ENCODE peak calls at places on chromosome 1, in eight cellular contexts. W is choroid plexus epithelial cell, U is hepatocyte, H is Panc1, D is HFF-Myc, M is cardiac muscle cell, F is cardiac fibroblast, C is mammary epithelial cell. G is an unnamed sample.

GRCh38 chr1:118185083-118185899 is at the start of gene SPAG17:
- DNase-seq in H (no peak), U (peak), M (peak), C (peak), W (peak), D (peak), F (peak), G (peak)

GRCh38 chr1:228295981-228296380 is 88.1 kb downstream of the OBSCN start:
- DNase-seq in U (no peak), H (no peak), D (no peak), W (no peak), F (no peak), M (no peak), C (no peak), G (no peak)

GRCh38 chr1:100445565-100445964 is 92.4 kb upstream of the GPR88 start:
- DNase-seq in F (no peak), M (no peak), U (no peak), H (no peak), C (no peak), W (no peak), D (no peak), G (no peak)

GRCh38 chr1:172837816-172838680 is 179.1 kb downstream of the FASLG start:
- DNase-seq in U (no peak), C (peak), W (peak), M (no peak), D (no peak), F (no peak), H (no peak), G (peak)

GRCh38 chr1:70436617-70437236 is 25.7 kb downstream of the CTH start:
- DNase-seq in U (no peak), W (peak), F (peak), H (no peak), C (no peak), D (no peak), M (no peak), G (no peak)

GRCh38 chr1:85612704-85613361 is 32.3 kb downstream of the CCN1 start:
- DNase-seq in C (peak), F (peak), W (peak), U (peak), M (peak), D (no peak), H (peak), G (peak)

GRCh38 chr1:6006882-6007281 is 14.7 kb upstream of the NPHP4 start:
- DNase-seq in M (peak), D (no peak), C (no peak), H (no peak), U (no peak), F (no peak), W (no peak), G (no peak)

GRCh38 chr1:113903496-113904291 is 905 bp downstream of the AP4B1 start:
- DNase-seq in F (no peak), U (no peak), H (no peak), W (no peak), M (no peak), C (no peak), D (no peak), G (peak)

GRCh38 chr1:168280577-168280976 is at the start of gene TBX19:
- DNase-seq in D (no peak), U (no peak), C (no peak), M (no peak), W (no peak), F (no peak), H (no peak), G (no peak)

GRCh38 chr1:8134546-8135235 is 108.6 kb upstream of the ERRFI1 start:
- DNase-seq in C (no peak), D (no peak), W (peak), F (peak), M (no peak), U (no peak), H (no peak), G (no peak)

GRCh38 chr1:22900451-22900850 is 72.2 kb downstream of the LACTBL1 start:
- DNase-seq in H (no peak), C (no peak), W (no peak), M (no peak), F (no peak), U (no peak), D (no peak), G (no peak)

GRCh38 chr1:9827558-9828185 is 3.9 kb upstream of the CLSTN1 start:
- DNase-seq in H (no peak), F (no peak), C (no peak), W (peak), U (no peak), D (no peak), M (no peak), G (no peak)

GRCh38 chr1:27504588-27505419 is 14.8 kb upstream of the WASF2 start:
- DNase-seq in M (peak), F (peak), C (peak), U (peak), W (no peak), D (no peak), H (no peak), G (peak)
- TF ChIP-seq CTCF in M (no peak), F (no peak), C (no peak), U (no peak), W (no peak), D (no peak), H (no peak), G (no peak)

DNA sequence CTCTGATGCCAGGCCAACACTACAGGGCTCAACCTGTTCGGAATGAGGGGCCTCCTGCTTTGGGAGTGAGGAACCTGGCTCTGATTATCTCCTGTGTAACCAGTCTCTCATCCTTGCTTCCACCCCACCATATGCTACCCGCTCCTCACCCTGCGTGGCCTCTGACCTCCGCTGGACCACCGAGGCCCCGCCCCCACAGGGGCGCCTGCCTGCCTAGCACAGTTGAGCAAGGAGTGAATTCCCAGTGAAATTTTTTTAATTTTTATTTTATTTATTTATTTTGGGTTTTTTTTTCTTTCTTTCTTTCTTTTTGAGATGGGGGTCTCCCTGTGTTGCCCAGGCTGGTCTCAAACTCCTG is 1.9 kb upstream of the GNB1 start:
- DNase-seq in H (no peak), U (no peak), W (no peak), M (no peak), F (no peak), C (no peak), D (no peak), G (no peak)
- H3K4me3 ChIP-seq in H (no peak), U (no peak), W (no peak), M (no peak), F (no peak), C (no peak), D (no peak), G (no peak)

GRCh38 chr1:37058424-37058988 is 24.2 kb upstream of the GRIK3 start:
- DNase-seq in U (no peak), F (no peak), M (no peak), W (no peak), C (no peak), H (no peak), D (no peak), G (no peak)
- TF ChIP-seq CTCF in U (no peak), F (no peak), M (no peak), W (no peak), C (no peak), H (no peak), D (no peak), G (no peak)

GRCh38 chr1:24688621-24689195 is 45.6 kb downstream of the SRRM1 start:
- DNase-seq in W (peak), H (no peak), U (peak), F (peak), M (peak), C (peak), D (no peak), G (peak)
- H3K4me3 ChIP-seq in W (no peak), H (no peak), U (no peak), F (no peak), M (no peak), C (no peak), D (no peak), G (no peak)

DNA sequence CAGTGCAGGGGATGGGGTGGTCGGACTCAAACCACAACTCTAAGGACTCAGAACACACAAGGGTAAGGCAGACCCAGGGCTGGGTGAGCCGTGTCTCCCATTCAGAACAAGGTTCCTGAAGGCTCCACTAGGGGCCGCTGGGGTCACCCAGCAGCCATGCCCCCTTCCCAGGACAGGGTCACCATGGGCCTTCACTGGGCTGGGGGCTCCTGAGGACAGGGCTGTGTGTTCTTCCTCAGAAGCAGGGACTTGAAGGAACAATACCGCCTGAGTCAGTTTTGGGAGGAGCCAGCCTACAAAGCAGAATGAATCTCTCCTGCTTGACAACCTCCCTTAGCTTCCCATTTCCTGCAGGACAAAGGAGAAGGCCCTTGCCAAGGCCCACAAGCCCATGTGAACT is 15.4 kb downstream of the RIMS3 start:
- DNase-seq in D (no peak), F (no peak), M (peak), H (no peak), C (no peak), U (no peak), W (no peak), G (peak)
- TF ChIP-seq CTCF in D (peak), F (peak), M (peak), H (peak), C (no peak), U (no peak), W (peak), G (peak)

GRCh38 chr1:217135987-217136894 is 413.0 kb upstream of the ESRRG start:
- DNase-seq in H (no peak), M (peak), F (no peak), W (no peak), U (no peak), D (no peak), C (no peak), G (no peak)

GRCh38 chr1:217133958-217134856 is 411.0 kb upstream of the ESRRG start:
- DNase-seq in C (no peak), F (peak), U (peak), H (no peak), M (peak), D (no peak), W (peak), G (peak)

GRCh38 chr1:217134857-217135568 is 411.8 kb upstream of the ESRRG start:
- DNase-seq in M (peak), U (peak), D (no peak), H (no peak), C (peak), W (no peak), F (no peak), G (peak)

GRCh38 chr1:217136895-217137205 is 413.6 kb upstream of the ESRRG start:
- DNase-seq in H (no peak), W (no peak), M (no peak), D (no peak), F (no peak), C (no peak), U (no peak), G (no peak)

GRCh38 chr1:217135569-217135915 is 412.3 kb upstream of the ESRRG start:
- DNase-seq in F (peak), D (no peak), H (no peak), U (no peak), M (peak), W (peak), C (peak), G (peak)
- H3K4me3 ChIP-seq in F (peak), D (peak), H (peak), U (peak), M (peak), W (peak), C (peak), G (peak)

DNA sequence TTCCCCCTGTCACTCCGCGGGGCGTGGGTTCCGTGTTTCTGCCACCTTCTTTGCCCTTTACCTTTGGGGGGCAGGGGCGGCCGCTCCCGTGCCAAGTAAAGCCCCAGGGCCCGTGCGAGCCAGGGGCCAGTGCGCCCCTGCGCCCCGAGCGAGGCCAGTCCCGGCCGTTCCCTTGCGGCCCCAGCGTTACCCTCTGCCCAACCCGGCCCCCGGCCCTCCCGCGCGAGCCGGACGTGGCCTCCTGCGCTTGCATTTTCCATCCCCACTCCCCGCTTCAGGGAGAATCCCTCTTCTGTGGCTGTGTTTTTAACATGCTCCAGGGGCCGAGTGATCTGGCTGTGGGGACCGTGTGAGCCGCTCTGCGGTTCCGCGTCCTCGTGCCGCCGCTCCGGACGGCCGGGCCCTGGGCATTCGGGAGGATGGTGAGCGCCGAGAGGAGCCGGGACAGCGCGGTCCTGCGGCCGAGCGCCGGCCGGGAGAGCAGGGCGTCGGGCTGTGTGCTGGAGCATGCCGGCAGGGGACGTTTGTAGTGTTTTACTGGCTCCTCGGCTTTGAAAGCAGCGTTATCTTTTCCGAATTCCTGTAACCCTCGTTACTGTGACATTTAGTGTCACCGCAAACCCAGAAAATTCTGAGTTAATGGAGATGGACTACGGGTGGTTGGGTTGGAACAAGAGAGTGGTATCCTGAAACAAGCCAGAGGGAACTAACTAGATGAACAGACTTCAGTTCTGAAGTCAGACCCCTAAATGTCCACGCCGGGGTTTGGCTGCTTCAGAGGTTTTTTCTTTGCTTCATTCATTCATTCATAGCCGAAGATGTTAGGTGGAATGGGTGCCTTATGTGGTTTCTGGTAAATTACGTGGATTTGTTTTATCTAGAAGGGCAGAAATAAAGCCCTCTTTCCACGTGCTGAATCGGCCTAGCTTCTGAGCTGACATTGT is 1.1 kb downstream of the GALNT2 start:
- DNase-seq in F (no peak), M (peak), C (peak), D (no peak), U (peak), H (no peak), W (peak), G (peak)
- TF ChIP-seq CTCF in F (peak), M (peak), C (no peak), D (no peak), U (no peak), H (no peak), W (peak), G (peak)

DNA sequence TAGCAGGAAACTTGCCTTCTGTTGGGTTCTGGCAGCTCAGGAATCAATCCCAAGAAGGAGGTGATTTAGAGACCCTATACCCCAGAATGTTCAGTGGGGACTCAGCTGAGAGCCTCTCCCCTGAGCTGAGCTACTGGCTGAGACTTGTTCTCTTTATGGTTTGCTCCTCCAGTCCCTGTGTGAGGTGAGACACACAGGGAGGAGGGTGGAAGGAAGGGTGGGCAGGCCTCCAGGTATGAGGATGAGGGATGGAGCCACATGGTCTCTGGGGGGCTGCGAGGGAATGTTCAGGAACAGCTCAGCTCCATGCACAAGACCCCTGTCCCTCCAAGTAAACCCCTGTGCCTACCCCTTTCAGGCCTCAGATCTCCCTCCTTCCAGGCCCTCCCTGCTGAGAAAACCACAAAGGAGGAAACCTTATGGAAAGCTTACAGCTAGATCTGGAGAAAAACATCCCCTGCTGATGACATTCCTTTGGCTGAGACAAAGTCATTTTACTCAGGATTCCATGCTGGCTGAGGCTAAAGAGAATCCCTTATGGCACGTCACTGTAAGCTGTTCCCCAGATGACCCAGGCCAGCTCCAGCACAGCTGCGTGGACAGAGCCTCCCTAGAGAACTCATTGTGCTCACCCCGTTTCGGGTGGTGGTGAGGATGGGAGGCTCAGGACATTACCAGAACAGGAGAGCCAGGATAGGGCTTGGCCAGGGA is 91.5 kb upstream of the IPO9 start:
- DNase-seq in D (no peak), F (peak), W (peak), H (no peak), C (no peak), M (peak), U (peak), G (no peak)
- H3K4me3 ChIP-seq in D (no peak), F (no peak), W (no peak), H (no peak), C (no peak), M (no peak), U (no peak), G (no peak)

DNA sequence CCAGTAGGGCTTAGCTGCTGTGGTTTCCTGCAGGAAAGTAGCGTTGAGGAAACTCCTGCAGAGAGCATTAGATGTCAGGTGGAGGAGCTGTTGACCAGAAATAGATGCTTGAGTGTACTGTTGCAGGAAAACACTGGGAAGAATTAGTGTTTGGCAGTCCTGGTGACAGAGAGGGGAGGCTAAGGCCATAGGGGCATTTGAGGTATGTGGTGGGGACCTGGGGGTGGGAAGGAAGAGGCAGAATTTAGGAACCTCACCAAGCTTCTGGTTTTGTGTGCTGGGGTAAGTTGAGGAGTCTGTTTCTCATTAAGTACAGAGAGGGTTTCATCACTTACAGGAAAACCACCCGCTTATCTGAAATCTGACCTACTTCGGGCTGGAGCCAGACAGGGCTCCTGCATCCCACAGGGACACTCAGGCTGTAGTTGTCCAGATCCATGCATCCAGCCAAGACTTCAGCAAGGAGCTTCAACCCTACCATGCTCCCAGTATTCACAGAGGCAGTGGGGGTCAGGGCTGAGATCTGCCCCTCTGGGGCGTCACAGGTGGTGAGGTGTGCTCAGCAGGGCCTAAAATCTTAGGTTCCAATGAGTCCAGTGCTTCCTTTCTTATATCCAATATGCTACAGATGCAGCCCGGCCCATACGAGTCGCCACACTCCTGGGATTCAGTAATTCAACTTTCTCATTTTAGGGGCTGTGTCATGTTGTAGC is 15.1 kb downstream of the SH2D2A start:
- DNase-seq in W (peak), U (peak), F (peak), D (peak), H (no peak), C (no peak), M (peak), G (no peak)
- TF ChIP-seq CTCF in W (peak), U (peak), F (peak), D (peak), H (no peak), C (no peak), M (peak), G (no peak)

GRCh38 chr1:234849824-234850223 is 239.8 kb upstream of the IRF2BP2 start:
- DNase-seq in U (no peak), F (no peak), D (no peak), M (no peak), W (no peak), H (no peak), C (no peak), G (no peak)
- H3K4me3 ChIP-seq in U (no peak), F (no peak), D (no peak), M (no peak), W (no peak), H (no peak), C (no peak), G (no peak)

G was measured in epithelial cell of esophagus.